ENCODE peak calls at places on chromosomes 3 and 15, in six cellular contexts. Z, N, E, A, Y and B are unnamed samples.
A peak's percentile ranks its signal among the peaks of the same experiment; 100 is the strongest.

GRCh38 chr3:167110906-167111305 is 269.2 kb downstream of the ZBBX start:
- DNase-seq in Y (peak; percentile 1), A (peak; percentile 79), N (no peak), E (no peak), Z (peak; percentile 63), B (no peak)

GRCh38 chr3:13574798-13575451 is 26.0 kb downstream of the FBLN2 start:
- DNase-seq in E (no peak), Z (no peak), A (peak; percentile 39), Y (no peak), N (peak; percentile 21), B (no peak)

GRCh38 chr3:37862219-37862711 is 585 bp downstream of the CTDSPL start:
- DNase-seq in N (no peak), Z (peak; percentile 51), Y (peak; percentile 37), E (peak; percentile 56), A (no peak), B (no peak)

GRCh38 chr3:131053021-131053420 is 26.3 kb downstream of the NEK11 start:
- DNase-seq in E (no peak), A (peak; percentile 52), N (peak; percentile 4), Z (no peak), Y (peak; percentile 49), B (no peak)

GRCh38 chr3:46609074-46609735 is 3.1 kb upstream of the FAM240A start:
- DNase-seq in Z (no peak), N (no peak), Y (no peak), E (no peak), A (no peak), B (peak; percentile 32)

GRCh38 chr3:127790009-127790533 is 32.2 kb downstream of the MGLL start:
- DNase-seq in Y (no peak), A (no peak), N (no peak), Z (no peak), E (no peak), B (no peak)

GRCh38 chr3:140292684-140293083 is 357.7 kb downstream of the CLSTN2 start:
- DNase-seq in E (peak; percentile 54), Y (peak; percentile 83), A (peak; percentile 85), N (no peak), Z (no peak), B (no peak)

GRCh38 chr3:24683511-24684384 is 189.1 kb upstream of the THRB start:
- DNase-seq in A (peak; percentile 66), Z (no peak), E (no peak), N (peak; percentile 51), Y (peak; percentile 83), B (no peak)

GRCh38 chr3:111368061-111368460 is 173.9 kb upstream of the CD96 start:
- DNase-seq in Z (no peak), A (no peak), Y (peak; percentile 33), N (no peak), E (no peak), B (no peak)

GRCh38 chr15:78168591-78168990 is 19.4 kb downstream of the IDH3A start:
- DNase-seq in E (no peak), N (no peak), A (no peak), Z (no peak), Y (no peak), B (no peak)

GRCh38 chr3:188792788-188793187 is 379.0 kb upstream of the TPRG1 start:
- DNase-seq in Y (no peak), A (peak; percentile 41), Z (peak; percentile 33), N (peak; percentile 2), E (no peak), B (no peak)
- TF ChIP-seq CTCF in Y (peak; percentile 41), A (peak; percentile 49), Z (peak; percentile 55), N (no peak), E (no peak), B (peak; percentile 47)

GRCh38 chr3:183987014-183987600 is 30.6 kb downstream of the ABCC5 start:
- DNase-seq in A (no peak), N (no peak), Y (no peak), E (no peak), Z (no peak), B (no peak)

GRCh38 chr3:183988216-183988790 is 29.4 kb downstream of the ABCC5 start:
- DNase-seq in N (no peak), E (no peak), Y (no peak), A (peak; percentile 47), Z (no peak), B (no peak)

DNA sequence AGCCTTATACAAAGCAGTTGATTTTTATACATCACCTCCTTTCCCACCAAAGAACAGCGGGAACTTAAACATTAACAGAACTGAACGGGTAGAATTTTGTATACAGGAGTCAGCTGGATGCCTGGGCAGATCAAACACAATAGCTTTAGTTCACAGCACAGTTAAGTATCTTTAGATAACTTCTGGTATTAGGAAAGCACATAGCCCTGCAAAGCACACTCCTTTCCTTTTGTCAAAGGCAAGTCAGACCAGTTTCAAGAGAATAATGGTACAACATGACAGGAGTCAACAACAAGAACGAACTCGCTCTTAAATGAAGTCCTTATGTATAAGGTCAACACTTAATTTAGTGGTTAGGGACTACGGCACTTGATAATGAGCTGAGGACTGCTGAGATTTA is 26.3 kb downstream of the ABCC5 start:
- DNase-seq in E (no peak), N (no peak), A (no peak), Y (no peak), Z (no peak), B (no peak)
- TF ChIP-seq CTCF in E (no peak), N (no peak), A (no peak), Y (no peak), Z (no peak), B (no peak)

GRCh38 chr3:144052275-144052674 is 80.7 kb downstream of the DIPK2A start:
- DNase-seq in E (no peak), Z (no peak), Y (no peak), N (no peak), A (peak; percentile 62), B (no peak)
- TF ChIP-seq CTCF in E (no peak), Z (no peak), Y (no peak), N (no peak), A (no peak), B (no peak)

DNA sequence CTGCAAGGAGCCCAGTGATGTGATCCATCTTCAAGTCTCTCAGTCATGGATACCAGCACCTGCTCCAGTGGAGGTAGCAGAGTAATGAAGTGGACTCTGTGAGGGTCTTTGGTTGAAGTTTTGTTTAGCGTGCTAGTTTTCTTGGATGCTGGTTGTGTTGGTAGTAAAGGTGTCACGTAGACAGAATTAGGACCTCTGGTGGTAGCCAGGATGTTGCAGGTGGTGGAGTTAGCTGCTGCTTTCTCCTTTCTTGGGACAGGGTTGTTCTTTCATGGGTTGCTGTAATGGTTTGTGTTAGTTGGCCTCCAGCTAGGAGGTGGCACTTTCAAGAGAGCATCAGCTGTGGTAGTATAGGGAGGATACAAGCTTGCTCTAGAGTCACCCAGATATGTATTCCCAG is 125.2 kb downstream of the ANXA2 start:
- DNase-seq in Y (no peak), N (no peak), E (no peak), Z (peak; percentile 35), A (no peak), B (no peak)
- TF ChIP-seq CTCF in Y (no peak), N (no peak), E (no peak), Z (peak; percentile 55), A (no peak), B (no peak)